ENCODE peak calls at places on chromosome 12, in eight cellular contexts. B is H7, S is C1 segment of cervical spinal cord, T is NCI-H1105, N is occipital lobe, Z is progenitor cell of endocrine pancreas, P is uterus, M is AG04450. E is an unnamed sample.

GRCh38 chr12:47843226-47843980 is 23.7 kb upstream of the HDAC7 start:
- DNase-seq in B (no peak), S (no peak), T (no peak), N (no peak), Z (no peak), P (no peak), M (no peak), E (no peak)

GRCh38 chr12:6277982-6278438 is 32.5 kb upstream of the PLEKHG6 start:
- DNase-seq in B (no peak), S (no peak), T (no peak), N (no peak), Z (no peak), P (peak), M (no peak), E (no peak)

GRCh38 chr12:96534339-96534738 is 45.0 kb downstream of the CFAP54 start:
- DNase-seq in B (no peak), S (no peak), T (no peak), N (no peak), Z (no peak), P (no peak), M (no peak), E (no peak)

GRCh38 chr12:93292731-93293566 is 84.8 kb upstream of the NUDT4 start:
- DNase-seq in B (no peak), S (no peak), T (no peak), N (no peak), Z (no peak), P (no peak), M (no peak), E (no peak)

GRCh38 chr12:124927325-124928094 is 13.1 kb upstream of the UBC start:
- DNase-seq in B (peak), S (no peak), T (no peak), N (no peak), Z (peak), P (peak), M (no peak), E (peak)

GRCh38 chr12:132399092-132400010 is 70.0 kb upstream of the GALNT9 start:
- DNase-seq in B (no peak), S (no peak), T (no peak), N (no peak), Z (no peak), P (no peak), M (no peak), E (no peak)

GRCh38 chr12:47741340-47741703 is 16.0 kb upstream of the ENDOU start:
- DNase-seq in B (peak), S (peak), T (peak), N (peak), Z (no peak), P (peak), M (no peak), E (peak)

GRCh38 chr12:50394469-50395029 is 1.9 kb downstream of the FAM186A start:
- DNase-seq in B (no peak), S (no peak), T (no peak), N (no peak), Z (no peak), P (no peak), M (no peak), E (no peak)

GRCh38 chr12:46555379-46555778 is 182.8 kb upstream of the SLC38A2 start:
- DNase-seq in B (no peak), S (no peak), T (no peak), N (no peak), Z (no peak), P (no peak), M (peak), E (no peak)

GRCh38 chr12:105574056-105574715 is 243.7 kb downstream of the C12orf75 start:
- DNase-seq in B (no peak), S (no peak), T (peak), N (no peak), Z (no peak), P (no peak), M (no peak), E (no peak)

GRCh38 chr12:110556705-110557104 is 26.4 kb downstream of the PPTC7 start:
- DNase-seq in B (no peak), S (no peak), T (no peak), N (no peak), Z (no peak), P (no peak), M (no peak), E (no peak)

GRCh38 chr12:72075401-72075800 is 136.8 kb downstream of the TPH2 start:
- DNase-seq in B (no peak), S (no peak), T (no peak), N (no peak), Z (no peak), P (no peak), M (no peak), E (no peak)

GRCh38 chr12:3743803-3744202 is 9.1 kb downstream of the CRACR2A start:
- DNase-seq in B (no peak), S (no peak), T (no peak), N (no peak), Z (no peak), P (no peak), M (no peak), E (no peak)

GRCh38 chr12:3757261-3757660 is 4.4 kb upstream of the CRACR2A start:
- DNase-seq in B (no peak), S (no peak), T (no peak), N (no peak), Z (no peak), P (no peak), M (no peak), E (no peak)

GRCh38 chr12:50530532-50530931 is 25.7 kb downstream of the DIP2B start:
- DNase-seq in B (no peak), S (no peak), T (no peak), N (no peak), Z (no peak), P (no peak), M (no peak), E (no peak)

GRCh38 chr12:52296572-52297215 is 5.4 kb upstream of the KRT81 start:
- DNase-seq in B (no peak), S (no peak), T (no peak), N (no peak), Z (no peak), P (no peak), M (no peak), E (no peak)

GRCh38 chr12:106037524-106038298 is 101.0 kb downstream of the NUAK1 start:
- DNase-seq in B (no peak), S (no peak), T (no peak), N (no peak), Z (no peak), P (no peak), M (no peak), E (no peak)

GRCh38 chr12:23751641-23752040 is 197.8 kb downstream of the SOX5 start:
- DNase-seq in B (no peak), S (no peak), T (no peak), N (no peak), Z (no peak), P (no peak), M (no peak), E (no peak)

GRCh38 chr12:69070319-69071090 is 137.5 kb upstream of the CPM start:
- DNase-seq in B (peak), S (peak), T (peak), N (no peak), Z (peak), P (peak), M (peak), E (peak)

GRCh38 chr12:50221228-50222008 is 54.2 kb upstream of the CERS5 start:
- DNase-seq in B (peak), S (no peak), T (no peak), N (no peak), Z (no peak), P (peak), M (peak), E (peak)

GRCh38 chr12:67039995-67040860 is 228.9 kb upstream of the CAND1 start:
- DNase-seq in B (no peak), S (no peak), T (no peak), N (no peak), Z (no peak), P (no peak), M (no peak), E (no peak)

GRCh38 chr12:56599041-56599440 is 31.1 kb downstream of the BAZ2A start:
- DNase-seq in B (no peak), S (no peak), T (no peak), N (no peak), Z (no peak), P (no peak), M (no peak), E (no peak)

GRCh38 chr12:31682136-31682962 is 22.9 kb downstream of the ETFBKMT start:
- DNase-seq in B (peak), S (peak), T (peak), N (no peak), Z (peak), P (peak), M (peak), E (peak)

GRCh38 chr12:106195638-106196037 is 52.2 kb downstream of the CKAP4 start:
- DNase-seq in B (no peak), S (peak), T (no peak), N (peak), Z (no peak), P (peak), M (no peak), E (peak)

GRCh38 chr12:7915911-7916403 is 20.0 kb downstream of the SLC2A3 start:
- DNase-seq in B (peak), S (no peak), T (no peak), N (no peak), Z (no peak), P (no peak), M (no peak), E (no peak)

GRCh38 chr12:56935752-56936151 is 1.5 kb upstream of the SDR9C7 start:
- DNase-seq in B (peak), S (no peak), T (no peak), N (no peak), Z (no peak), P (no peak), M (no peak), E (no peak)

GRCh38 chr12:102300824-102301461 is 103.3 kb upstream of the PMCH start:
- DNase-seq in B (peak), S (no peak), T (no peak), N (no peak), Z (no peak), P (no peak), M (no peak), E (no peak)

GRCh38 chr12:119177056-119177325 is 1.7 kb upstream of the HSPB8 start:
- DNase-seq in B (no peak), S (no peak), T (no peak), N (no peak), Z (no peak), P (no peak), M (no peak), E (no peak)

GRCh38 chr12:119340604-119341003 is 6.1 kb downstream of the CCDC60 start:
- DNase-seq in B (no peak), S (no peak), T (no peak), N (no peak), Z (no peak), P (no peak), M (no peak), E (no peak)

GRCh38 chr12:127690161-127690560 is 576.8 kb upstream of the TMEM132C start:
- DNase-seq in B (no peak), S (no peak), T (no peak), N (no peak), Z (no peak), P (no peak), M (no peak), E (no peak)

GRCh38 chr12:86623267-86623666 is 367.1 kb upstream of the MGAT4C start:
- DNase-seq in B (no peak), S (no peak), T (no peak), N (no peak), Z (no peak), P (no peak), M (no peak), E (no peak)

GRCh38 chr12:4908694-4909396 is 860 bp upstream of the KCNA1 start:
- DNase-seq in B (peak), S (no peak), T (peak), N (peak), Z (peak), P (no peak), M (no peak), E (peak)

GRCh38 chr12:68292157-68292940 is 38.9 kb upstream of the IL22 start:
- DNase-seq in B (no peak), S (no peak), T (no peak), N (no peak), Z (no peak), P (no peak), M (no peak), E (no peak)

GRCh38 chr12:93740721-93741120 is 63.5 kb downstream of the CRADD start:
- DNase-seq in B (no peak), S (no peak), T (no peak), N (no peak), Z (no peak), P (no peak), M (no peak), E (no peak)

GRCh38 chr12:11745112-11745511 is 95.6 kb downstream of the ETV6 start:
- DNase-seq in B (no peak), S (no peak), T (no peak), N (no peak), Z (no peak), P (no peak), M (no peak), E (no peak)

E was measured in Ammon's horn.